ENCODE peak calls at places on chromosomes 6 and 20, in four cellular contexts. One of them, this sample, is unnamed.

GRCh38 chr6:108755257-108756240 is 92.7 kb upstream of the ARMC2 start:
- DNase-seq in AG04450: no peak
- DNase-seq in heart left ventricle: no peak
- DNase-seq in Peyer's patch: no peak
- DNase-seq in this sample: no peak

GRCh38 chr20:14664101-14664500 is 326.7 kb upstream of the FLRT3 start:
- DNase-seq in heart left ventricle: no peak
- DNase-seq in AG04450: no peak
- DNase-seq in Peyer's patch: no peak
- DNase-seq in this sample: no peak

GRCh38 chr20:48661575-48662473 is 166.0 kb downstream of the PREX1 start:
- DNase-seq in heart left ventricle: no peak
- DNase-seq in AG04450: no peak
- DNase-seq in Peyer's patch: no peak
- DNase-seq in this sample: no peak

GRCh38 chr20:59207742-59208357 is 44.2 kb downstream of the ZNF831 start:
- DNase-seq in heart left ventricle: peak; percentile 46
- DNase-seq in AG04450: no peak
- DNase-seq in Peyer's patch: peak; percentile 74
- DNase-seq in this sample: peak; percentile 48

GRCh38 chr20:51966296-51966971 is 164.1 kb upstream of the SALL4 start:
- DNase-seq in heart left ventricle: peak; percentile 27
- DNase-seq in AG04450: no peak
- DNase-seq in Peyer's patch: no peak
- DNase-seq in this sample: peak; percentile 13

GRCh38 chr20:5835234-5835845 is 85.1 kb downstream of the SHLD1 start:
- DNase-seq in Peyer's patch: no peak
- DNase-seq in heart left ventricle: peak; percentile 26
- DNase-seq in AG04450: no peak
- DNase-seq in this sample: peak; percentile 21

GRCh38 chr20:57200882-57201723 is 65.3 kb downstream of the BMP7 start:
- DNase-seq in Peyer's patch: no peak
- DNase-seq in AG04450: no peak
- DNase-seq in heart left ventricle: no peak
- DNase-seq in this sample: no peak

GRCh38 chr20:32763202-32763999 is 1.2 kb downstream of the DNMT3B start:
- DNase-seq in Peyer's patch: no peak
- DNase-seq in AG04450: no peak
- DNase-seq in heart left ventricle: no peak
- DNase-seq in this sample: no peak

GRCh38 chr6:20572940-20573339 is 38.7 kb downstream of the CDKAL1 start:
- DNase-seq in Peyer's patch: no peak
- DNase-seq in AG04450: no peak
- DNase-seq in heart left ventricle: no peak
- DNase-seq in this sample: peak; percentile 11

GRCh38 chr6:110703010-110703905 is 112.0 kb downstream of the CDK19 start:
- DNase-seq in AG04450: no peak
- DNase-seq in heart left ventricle: no peak
- DNase-seq in Peyer's patch: no peak
- DNase-seq in this sample: no peak

GRCh38 chr6:118562959-118563358 is 14.9 kb downstream of the PLN start:
- DNase-seq in AG04450: no peak
- DNase-seq in Peyer's patch: no peak
- DNase-seq in heart left ventricle: no peak
- DNase-seq in this sample: no peak

GRCh38 chr6:11732036-11732545 is 46.5 kb downstream of the ADTRP start:
- DNase-seq in heart left ventricle: peak; percentile 58
- DNase-seq in Peyer's patch: no peak
- DNase-seq in AG04450: no peak
- DNase-seq in this sample: peak; percentile 63

GRCh38 chr6:38522322-38522721 is 117.4 kb downstream of the BTBD9 start:
- DNase-seq in heart left ventricle: peak; percentile 21
- DNase-seq in AG04450: peak; percentile 70
- DNase-seq in Peyer's patch: no peak
- DNase-seq in this sample: peak; percentile 23

GRCh38 chr6:170260686-170261085 is 30.2 kb downstream of the DLL1 start:
- DNase-seq in heart left ventricle: no peak
- DNase-seq in AG04450: no peak
- DNase-seq in Peyer's patch: no peak
- DNase-seq in this sample: no peak

GRCh38 chr6:20953019-20953418 is 418.8 kb downstream of the CDKAL1 start:
- DNase-seq in AG04450: no peak
- DNase-seq in heart left ventricle: no peak
- DNase-seq in Peyer's patch: no peak
- DNase-seq in this sample: no peak

GRCh38 chr6:170147832-170148708 is 142.8 kb downstream of the DLL1 start:
- DNase-seq in heart left ventricle: no peak
- DNase-seq in AG04450: no peak
- DNase-seq in Peyer's patch: peak; percentile 54
- DNase-seq in this sample: no peak

GRCh38 chr6:152112503-152113261 is 305.2 kb downstream of the ESR1 start:
- DNase-seq in heart left ventricle: peak; percentile 77
- DNase-seq in AG04450: no peak
- DNase-seq in Peyer's patch: no peak
- DNase-seq in this sample: peak; percentile 76

GRCh38 chr20:36117638-36118037 is 36.9 kb upstream of the EPB41L1 start:
- DNase-seq in heart left ventricle: no peak
- DNase-seq in AG04450: no peak
- DNase-seq in Peyer's patch: no peak
- DNase-seq in this sample: no peak

GRCh38 chr6:15351631-15352030 is 105.8 kb downstream of the JARID2 start:
- DNase-seq in Peyer's patch: no peak
- DNase-seq in heart left ventricle: peak; percentile 34
- DNase-seq in AG04450: peak; percentile 45
- DNase-seq in this sample: no peak

GRCh38 chr6:1917628-1918371 is 308.1 kb downstream of the FOXC1 start:
- DNase-seq in heart left ventricle: no peak
- DNase-seq in AG04450: peak; percentile 26
- DNase-seq in Peyer's patch: no peak
- DNase-seq in this sample: no peak

GRCh38 chr20:39879296-39879695 is 809.7 kb downstream of the MAFB start:
- DNase-seq in AG04450: no peak
- DNase-seq in Peyer's patch: no peak
- DNase-seq in heart left ventricle: no peak
- DNase-seq in this sample: no peak

GRCh38 chr6:408599-409102 is 17.1 kb downstream of the IRF4 start:
- DNase-seq in Peyer's patch: no peak
- DNase-seq in heart left ventricle: peak; percentile 39
- DNase-seq in AG04450: no peak
- DNase-seq in this sample: peak; percentile 59

GRCh38 chr6:129874837-129875236 is 13.7 kb upstream of the TMEM244 start:
- DNase-seq in AG04450: no peak
- DNase-seq in Peyer's patch: no peak
- DNase-seq in heart left ventricle: no peak
- DNase-seq in this sample: no peak

GRCh38 chr20:52056203-52057062 is 135.1 kb downstream of the ZFP64 start:
- DNase-seq in AG04450: peak; percentile 74
- DNase-seq in Peyer's patch: no peak
- DNase-seq in heart left ventricle: no peak
- DNase-seq in this sample: no peak

GRCh38 chr20:8215516-8215915 is 83.5 kb downstream of the PLCB1 start:
- DNase-seq in Peyer's patch: no peak
- DNase-seq in heart left ventricle: no peak
- DNase-seq in AG04450: peak; percentile 59
- DNase-seq in this sample: peak; percentile 11

GRCh38 chr20:44896583-44896982 is 11.1 kb downstream of the YWHAB start:
- DNase-seq in AG04450: no peak
- DNase-seq in heart left ventricle: no peak
- DNase-seq in Peyer's patch: no peak
- DNase-seq in this sample: no peak

GRCh38 chr20:49591217-49591865 is 23.4 kb upstream of the PTGIS start:
- DNase-seq in heart left ventricle: no peak
- DNase-seq in Peyer's patch: no peak
- DNase-seq in AG04450: no peak
- DNase-seq in this sample: no peak

GRCh38 chr6:143167224-143167623 is 106.5 kb downstream of the AIG1 start:
- DNase-seq in AG04450: no peak
- DNase-seq in Peyer's patch: no peak
- DNase-seq in heart left ventricle: no peak
- DNase-seq in this sample: no peak

DNA sequence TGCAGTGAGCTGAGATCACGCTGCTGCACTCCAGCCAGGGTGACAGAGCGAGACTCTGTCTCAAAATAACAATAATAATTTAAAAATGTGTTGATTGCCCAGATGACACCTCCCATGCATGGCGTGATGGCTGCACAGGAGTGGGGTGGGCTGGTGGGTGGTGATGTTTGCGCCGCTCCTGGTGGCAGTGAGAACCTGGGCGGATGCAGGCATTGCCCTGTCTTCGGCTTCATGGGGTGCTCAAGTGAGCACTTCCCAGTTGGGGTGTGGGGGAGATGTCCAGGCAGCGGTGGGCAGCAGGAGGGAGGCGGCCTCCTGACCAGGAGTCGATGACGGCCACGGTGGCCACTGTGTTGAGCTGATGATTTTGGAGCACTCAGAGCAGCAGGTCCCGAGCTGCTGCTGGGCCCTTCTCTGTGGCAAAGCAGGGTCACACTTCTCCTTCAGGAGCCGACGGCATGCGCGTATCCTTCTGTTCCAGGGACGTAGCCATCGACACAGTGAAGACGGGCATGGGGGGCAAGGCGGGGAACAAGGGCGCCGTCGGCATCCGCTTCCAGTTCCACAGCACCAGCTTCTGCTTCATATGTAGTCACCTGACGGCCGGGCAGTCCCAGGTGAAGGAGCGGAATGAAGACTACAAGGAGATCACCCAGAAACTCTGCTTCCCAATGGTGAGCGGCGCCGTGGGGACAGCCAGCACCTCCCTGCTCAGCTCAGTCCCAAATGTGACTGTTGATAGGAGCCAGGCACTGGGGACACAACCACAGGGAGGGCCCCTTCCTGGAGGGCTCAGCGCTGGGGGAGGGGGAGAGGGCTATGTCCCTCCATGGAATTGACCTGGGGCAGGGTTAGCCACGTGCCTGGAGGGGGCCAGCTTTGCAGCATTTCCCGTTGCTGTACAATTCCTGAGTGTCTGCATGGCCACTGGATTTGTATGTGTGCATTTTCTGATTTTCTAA is 89.7 kb downstream of the SYNJ2 start:
- DNase-seq in AG04450: no peak
- DNase-seq in heart left ventricle: no peak
- DNase-seq in Peyer's patch: no peak
- DNase-seq in this sample: no peak
- H3K27ac ChIP-seq in AG04450: no peak overlapping the region
- H3K27ac ChIP-seq in heart left ventricle: no peak overlapping the region
- H3K27ac ChIP-seq in Peyer's patch: no peak overlapping the region
- H3K27ac ChIP-seq in this sample: no peak overlapping the region

GRCh38 chr6:74597840-74598239 is 608.0 kb downstream of the COL12A1 start:
- DNase-seq in AG04450: no peak
- DNase-seq in Peyer's patch: no peak
- DNase-seq in heart left ventricle: no peak
- DNase-seq in this sample: no peak

GRCh38 chr6:74596586-74596985 is 609.3 kb downstream of the COL12A1 start:
- DNase-seq in AG04450: no peak
- DNase-seq in heart left ventricle: no peak
- DNase-seq in Peyer's patch: no peak
- DNase-seq in this sample: no peak

GRCh38 chr6:74598473-74599393 is 607.1 kb downstream of the COL12A1 start:
- DNase-seq in AG04450: no peak
- DNase-seq in Peyer's patch: no peak
- DNase-seq in heart left ventricle: no peak
- DNase-seq in this sample: no peak

GRCh38 chr6:74602206-74602605 is 603.6 kb downstream of the COL12A1 start:
- DNase-seq in AG04450: no peak
- DNase-seq in Peyer's patch: no peak
- DNase-seq in heart left ventricle: no peak
- DNase-seq in this sample: no peak

DNA sequence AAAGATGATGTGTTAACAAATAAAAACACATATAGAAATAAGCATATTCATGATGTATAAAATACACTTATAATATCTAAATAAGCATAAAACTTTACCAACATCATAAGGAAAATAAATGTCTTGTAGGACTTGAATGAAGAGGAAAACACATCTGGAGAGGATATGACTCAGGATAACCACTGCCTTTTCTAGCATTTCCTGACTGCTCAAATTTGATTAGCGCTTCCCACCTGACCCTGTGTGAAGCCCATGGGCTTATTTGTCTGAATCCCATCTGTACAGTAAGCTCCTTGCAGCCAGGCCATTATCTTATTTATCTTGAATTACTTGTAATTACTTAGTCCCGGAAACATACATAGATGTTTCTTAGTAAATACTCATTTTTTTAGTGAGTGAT is 608.6 kb downstream of the COL12A1 start:
- DNase-seq in AG04450: no peak
- DNase-seq in heart left ventricle: no peak
- DNase-seq in Peyer's patch: no peak
- DNase-seq in this sample: no peak
- H3K4me3 ChIP-seq in AG04450: no peak overlapping the region
- H3K4me3 ChIP-seq in heart left ventricle: no peak overlapping the region
- H3K4me3 ChIP-seq in Peyer's patch: no peak overlapping the region
- H3K4me3 ChIP-seq in this sample: no peak overlapping the region

DNA sequence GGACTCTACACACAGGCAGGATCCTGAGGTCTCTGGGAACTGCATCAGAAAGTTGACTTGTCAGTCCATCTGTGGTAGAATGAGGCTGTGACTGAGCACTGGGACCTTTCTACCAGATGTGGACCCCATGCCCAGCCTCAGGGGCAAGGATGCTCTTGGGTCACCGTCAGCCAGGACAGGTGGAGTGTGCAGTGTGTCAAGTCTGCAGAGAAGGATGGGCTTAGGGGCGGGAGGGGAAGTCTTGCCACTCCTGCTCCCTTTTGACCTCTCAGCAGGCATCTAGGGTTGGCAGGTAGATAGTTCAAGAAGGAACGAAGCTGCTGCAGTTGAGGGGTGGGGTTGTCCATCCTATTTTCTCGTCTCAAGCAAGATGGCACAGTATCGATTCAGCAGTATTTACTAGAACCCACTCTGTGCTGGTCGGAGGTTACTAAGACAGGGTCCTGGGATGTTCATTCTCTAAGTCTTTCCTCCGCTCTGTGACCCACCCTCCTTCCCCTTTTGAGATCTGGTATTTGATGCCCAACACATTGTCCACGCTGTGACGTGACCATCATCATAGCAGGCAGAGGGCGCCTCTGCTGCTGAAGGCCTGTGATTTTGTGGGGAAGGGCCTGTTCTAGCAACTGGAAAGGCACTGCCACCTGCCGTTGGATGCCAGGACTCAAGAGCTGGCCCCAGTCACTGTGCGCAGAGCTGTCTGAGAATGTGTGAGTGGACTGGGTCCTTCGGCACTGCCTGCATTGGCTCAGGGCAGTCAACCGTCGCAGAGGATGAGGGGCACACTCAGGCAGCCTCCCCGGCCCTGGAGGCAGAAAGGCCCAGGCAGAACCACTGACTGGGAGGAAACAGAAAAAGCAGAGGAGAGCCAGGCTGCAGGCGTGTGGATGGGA is 23.2 kb downstream of the RBCK1 start:
- DNase-seq in Peyer's patch: peak; percentile 71
- DNase-seq in AG04450: peak; percentile 23
- DNase-seq in heart left ventricle: peak; percentile 48
- DNase-seq in this sample: peak; percentile 47
- TF ChIP-seq CTCF in Peyer's patch: peak; percentile 71
- TF ChIP-seq CTCF in AG04450: peak; percentile 64
- TF ChIP-seq CTCF in heart left ventricle: peak; percentile 58
- TF ChIP-seq CTCF in this sample: peak; percentile 58

DNA sequence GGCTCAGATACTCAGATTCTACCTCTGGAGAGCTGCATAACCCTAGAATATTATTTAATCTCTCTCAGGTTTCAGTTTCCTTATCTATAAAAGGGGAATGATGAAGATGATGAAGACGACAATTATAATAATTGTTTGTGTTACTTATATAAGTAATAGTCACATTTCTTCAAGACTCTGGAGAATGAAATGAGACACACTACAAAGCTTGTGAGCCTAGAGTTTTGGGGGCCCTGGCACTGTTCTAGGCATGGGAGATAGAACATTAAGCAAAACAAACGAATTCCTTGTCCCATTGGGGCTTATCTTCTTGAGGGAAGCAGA is 5.4 kb upstream of the ZNF217 start:
- DNase-seq in Peyer's patch: no peak
- DNase-seq in heart left ventricle: no peak
- DNase-seq in AG04450: no peak
- DNase-seq in this sample: no peak
- H3K27ac ChIP-seq in Peyer's patch: no peak overlapping the region
- H3K27ac ChIP-seq in heart left ventricle: no peak overlapping the region
- H3K27ac ChIP-seq in AG04450: no peak overlapping the region
- H3K27ac ChIP-seq in this sample: no peak overlapping the region

This sample was measured in heart right ventricle.